ENCODE peak calls at places on chromosome 6, in nine cellular contexts. One of them, this sample, is unnamed.

GRCh38 chr6:129621252-129621651 is 88.7 kb downstream of the ARHGAP18 start:
- DNase-seq in GM18507: no peak
- DNase-seq in activated T-cell treated with anti-CD3 and anti-CD28 coated beads, Interleukin-2, amount 50 U/mL, for 4 hours: peak; percentile 18
- DNase-seq in ELR: peak; percentile 52
- DNase-seq in AG04449: no peak
- DNase-seq in ureter: no peak
- DNase-seq in NCI-H2081 treated with DMSO at 0.1 percent for 48 hours: no peak
- DNase-seq in activated effector memory CD4-positive, alpha-beta T cell treated with Interleukin-2 at 50 U/mL for 16 hours: peak; percentile 2
- DNase-seq in stimulated activated CD4-positive, alpha-beta T cell treated with anti-CD3 and anti-CD28 coated beads, Interleukin-15, amount 100 ng/mL, for 24 hours: peak; percentile 45
- DNase-seq in this sample: no peak

GRCh38 chr6:143743256-143744166 is 65.7 kb downstream of the PHACTR2 start:
- DNase-seq in GM18507: no peak
- DNase-seq in NCI-H2081 treated with DMSO at 0.1 percent for 48 hours: no peak
- DNase-seq in stimulated activated CD4-positive, alpha-beta T cell treated with anti-CD3 and anti-CD28 coated beads, Interleukin-15, amount 100 ng/mL, for 24 hours: no peak
- DNase-seq in ureter: no peak
- DNase-seq in activated T-cell treated with anti-CD3 and anti-CD28 coated beads, Interleukin-2, amount 50 U/mL, for 4 hours: no peak
- DNase-seq in AG04449: no peak
- DNase-seq in ELR: no peak
- DNase-seq in activated effector memory CD4-positive, alpha-beta T cell treated with Interleukin-2 at 50 U/mL for 16 hours: no peak
- DNase-seq in this sample: no peak

GRCh38 chr6:21953831-21954801 is 342.7 kb downstream of the PRL start:
- DNase-seq in ureter: no peak
- DNase-seq in ELR: peak; percentile 11
- DNase-seq in GM18507: no peak
- DNase-seq in AG04449: no peak
- DNase-seq in activated effector memory CD4-positive, alpha-beta T cell treated with Interleukin-2 at 50 U/mL for 16 hours: no peak
- DNase-seq in NCI-H2081 treated with DMSO at 0.1 percent for 48 hours: no peak
- DNase-seq in activated T-cell treated with anti-CD3 and anti-CD28 coated beads, Interleukin-2, amount 50 U/mL, for 4 hours: no peak
- DNase-seq in stimulated activated CD4-positive, alpha-beta T cell treated with anti-CD3 and anti-CD28 coated beads, Interleukin-15, amount 100 ng/mL, for 24 hours: no peak
- DNase-seq in this sample: no peak

GRCh38 chr6:107716688-107717089 is 107.4 kb downstream of the SCML4 start:
- DNase-seq in ureter: no peak
- DNase-seq in AG04449: no peak
- DNase-seq in GM18507: peak; percentile 30
- DNase-seq in activated effector memory CD4-positive, alpha-beta T cell treated with Interleukin-2 at 50 U/mL for 16 hours: peak; percentile 67
- DNase-seq in stimulated activated CD4-positive, alpha-beta T cell treated with anti-CD3 and anti-CD28 coated beads, Interleukin-15, amount 100 ng/mL, for 24 hours: peak; percentile 80
- DNase-seq in ELR: peak; percentile 68
- DNase-seq in activated T-cell treated with anti-CD3 and anti-CD28 coated beads, Interleukin-2, amount 50 U/mL, for 4 hours: peak; percentile 60
- DNase-seq in NCI-H2081 treated with DMSO at 0.1 percent for 48 hours: no peak
- DNase-seq in this sample: peak; percentile 77

GRCh38 chr6:24356310-24357035 is 1.4 kb downstream of the DCDC2 start:
- DNase-seq in GM18507: no peak
- DNase-seq in activated T-cell treated with anti-CD3 and anti-CD28 coated beads, Interleukin-2, amount 50 U/mL, for 4 hours: no peak
- DNase-seq in NCI-H2081 treated with DMSO at 0.1 percent for 48 hours: no peak
- DNase-seq in activated effector memory CD4-positive, alpha-beta T cell treated with Interleukin-2 at 50 U/mL for 16 hours: no peak
- DNase-seq in stimulated activated CD4-positive, alpha-beta T cell treated with anti-CD3 and anti-CD28 coated beads, Interleukin-15, amount 100 ng/mL, for 24 hours: no peak
- DNase-seq in ureter: no peak
- DNase-seq in AG04449: no peak
- DNase-seq in ELR: no peak
- DNase-seq in this sample: no peak

GRCh38 chr6:157631388-157631787 is 191.7 kb upstream of the SNX9 start:
- DNase-seq in ELR: no peak
- DNase-seq in stimulated activated CD4-positive, alpha-beta T cell treated with anti-CD3 and anti-CD28 coated beads, Interleukin-15, amount 100 ng/mL, for 24 hours: no peak
- DNase-seq in NCI-H2081 treated with DMSO at 0.1 percent for 48 hours: no peak
- DNase-seq in activated effector memory CD4-positive, alpha-beta T cell treated with Interleukin-2 at 50 U/mL for 16 hours: no peak
- DNase-seq in GM18507: no peak
- DNase-seq in AG04449: no peak
- DNase-seq in activated T-cell treated with anti-CD3 and anti-CD28 coated beads, Interleukin-2, amount 50 U/mL, for 4 hours: no peak
- DNase-seq in ureter: no peak
- DNase-seq in this sample: no peak

GRCh38 chr6:154690857-154691256 is 42.4 kb upstream of the SCAF8 start:
- DNase-seq in activated T-cell treated with anti-CD3 and anti-CD28 coated beads, Interleukin-2, amount 50 U/mL, for 4 hours: no peak
- DNase-seq in ELR: no peak
- DNase-seq in activated effector memory CD4-positive, alpha-beta T cell treated with Interleukin-2 at 50 U/mL for 16 hours: no peak
- DNase-seq in AG04449: no peak
- DNase-seq in NCI-H2081 treated with DMSO at 0.1 percent for 48 hours: no peak
- DNase-seq in ureter: no peak
- DNase-seq in GM18507: no peak
- DNase-seq in stimulated activated CD4-positive, alpha-beta T cell treated with anti-CD3 and anti-CD28 coated beads, Interleukin-15, amount 100 ng/mL, for 24 hours: no peak
- DNase-seq in this sample: no peak

GRCh38 chr6:70299456-70299855 is 3.4 kb downstream of the COL9A1 start:
- DNase-seq in activated T-cell treated with anti-CD3 and anti-CD28 coated beads, Interleukin-2, amount 50 U/mL, for 4 hours: no peak
- DNase-seq in activated effector memory CD4-positive, alpha-beta T cell treated with Interleukin-2 at 50 U/mL for 16 hours: no peak
- DNase-seq in ELR: peak; percentile 21
- DNase-seq in ureter: no peak
- DNase-seq in AG04449: no peak
- DNase-seq in GM18507: no peak
- DNase-seq in stimulated activated CD4-positive, alpha-beta T cell treated with anti-CD3 and anti-CD28 coated beads, Interleukin-15, amount 100 ng/mL, for 24 hours: no peak
- DNase-seq in NCI-H2081 treated with DMSO at 0.1 percent for 48 hours: no peak
- DNase-seq in this sample: no peak

GRCh38 chr6:71043902-71044301 is 87.0 kb upstream of the B3GAT2 start:
- DNase-seq in GM18507: no peak
- DNase-seq in activated effector memory CD4-positive, alpha-beta T cell treated with Interleukin-2 at 50 U/mL for 16 hours: no peak
- DNase-seq in activated T-cell treated with anti-CD3 and anti-CD28 coated beads, Interleukin-2, amount 50 U/mL, for 4 hours: no peak
- DNase-seq in ELR: peak; percentile 44
- DNase-seq in AG04449: no peak
- DNase-seq in stimulated activated CD4-positive, alpha-beta T cell treated with anti-CD3 and anti-CD28 coated beads, Interleukin-15, amount 100 ng/mL, for 24 hours: no peak
- DNase-seq in NCI-H2081 treated with DMSO at 0.1 percent for 48 hours: no peak
- DNase-seq in ureter: no peak
- DNase-seq in this sample: no peak

GRCh38 chr6:42315991-42316378 is 98.3 kb upstream of the MRPS10 start:
- DNase-seq in AG04449: peak; percentile 89
- DNase-seq in ELR: peak; percentile 99
- DNase-seq in GM18507: no peak
- DNase-seq in activated effector memory CD4-positive, alpha-beta T cell treated with Interleukin-2 at 50 U/mL for 16 hours: no peak
- DNase-seq in activated T-cell treated with anti-CD3 and anti-CD28 coated beads, Interleukin-2, amount 50 U/mL, for 4 hours: no peak
- DNase-seq in stimulated activated CD4-positive, alpha-beta T cell treated with anti-CD3 and anti-CD28 coated beads, Interleukin-15, amount 100 ng/mL, for 24 hours: peak; percentile 48
- DNase-seq in ureter: peak; percentile 69
- DNase-seq in NCI-H2081 treated with DMSO at 0.1 percent for 48 hours: no peak
- DNase-seq in this sample: no peak

GRCh38 chr6:41294463-41294862 is 8.0 kb upstream of the TREM1 start:
- DNase-seq in ureter: no peak
- DNase-seq in GM18507: no peak
- DNase-seq in ELR: no peak
- DNase-seq in activated T-cell treated with anti-CD3 and anti-CD28 coated beads, Interleukin-2, amount 50 U/mL, for 4 hours: no peak
- DNase-seq in activated effector memory CD4-positive, alpha-beta T cell treated with Interleukin-2 at 50 U/mL for 16 hours: no peak
- DNase-seq in AG04449: no peak
- DNase-seq in stimulated activated CD4-positive, alpha-beta T cell treated with anti-CD3 and anti-CD28 coated beads, Interleukin-15, amount 100 ng/mL, for 24 hours: peak; percentile 33
- DNase-seq in NCI-H2081 treated with DMSO at 0.1 percent for 48 hours: no peak
- DNase-seq in this sample: no peak

GRCh38 chr6:17032595-17033591 is 69.0 kb upstream of the STMND1 start:
- DNase-seq in ureter: peak; percentile 89
- DNase-seq in activated T-cell treated with anti-CD3 and anti-CD28 coated beads, Interleukin-2, amount 50 U/mL, for 4 hours: no peak
- DNase-seq in activated effector memory CD4-positive, alpha-beta T cell treated with Interleukin-2 at 50 U/mL for 16 hours: no peak
- DNase-seq in GM18507: no peak
- DNase-seq in stimulated activated CD4-positive, alpha-beta T cell treated with anti-CD3 and anti-CD28 coated beads, Interleukin-15, amount 100 ng/mL, for 24 hours: no peak
- DNase-seq in NCI-H2081 treated with DMSO at 0.1 percent for 48 hours: no peak
- DNase-seq in AG04449: peak; percentile 75
- DNase-seq in ELR: peak; percentile 97
- DNase-seq in this sample: no peak

GRCh38 chr6:128025478-128025877 is 124.6 kb upstream of the THEMIS start:
- DNase-seq in stimulated activated CD4-positive, alpha-beta T cell treated with anti-CD3 and anti-CD28 coated beads, Interleukin-15, amount 100 ng/mL, for 24 hours: no peak
- DNase-seq in GM18507: no peak
- DNase-seq in AG04449: no peak
- DNase-seq in ureter: no peak
- DNase-seq in ELR: no peak
- DNase-seq in activated effector memory CD4-positive, alpha-beta T cell treated with Interleukin-2 at 50 U/mL for 16 hours: no peak
- DNase-seq in activated T-cell treated with anti-CD3 and anti-CD28 coated beads, Interleukin-2, amount 50 U/mL, for 4 hours: no peak
- DNase-seq in NCI-H2081 treated with DMSO at 0.1 percent for 48 hours: no peak
- DNase-seq in this sample: no peak

GRCh38 chr6:1736346-1737105 is 126.8 kb downstream of the FOXC1 start:
- DNase-seq in stimulated activated CD4-positive, alpha-beta T cell treated with anti-CD3 and anti-CD28 coated beads, Interleukin-15, amount 100 ng/mL, for 24 hours: no peak
- DNase-seq in activated effector memory CD4-positive, alpha-beta T cell treated with Interleukin-2 at 50 U/mL for 16 hours: no peak
- DNase-seq in GM18507: no peak
- DNase-seq in NCI-H2081 treated with DMSO at 0.1 percent for 48 hours: no peak
- DNase-seq in AG04449: no peak
- DNase-seq in ureter: no peak
- DNase-seq in activated T-cell treated with anti-CD3 and anti-CD28 coated beads, Interleukin-2, amount 50 U/mL, for 4 hours: no peak
- DNase-seq in ELR: no peak
- DNase-seq in this sample: no peak

GRCh38 chr6:65170273-65170672 is 536.8 kb downstream of the EYS start:
- DNase-seq in ureter: no peak
- DNase-seq in activated T-cell treated with anti-CD3 and anti-CD28 coated beads, Interleukin-2, amount 50 U/mL, for 4 hours: no peak
- DNase-seq in NCI-H2081 treated with DMSO at 0.1 percent for 48 hours: no peak
- DNase-seq in activated effector memory CD4-positive, alpha-beta T cell treated with Interleukin-2 at 50 U/mL for 16 hours: no peak
- DNase-seq in stimulated activated CD4-positive, alpha-beta T cell treated with anti-CD3 and anti-CD28 coated beads, Interleukin-15, amount 100 ng/mL, for 24 hours: no peak
- DNase-seq in ELR: no peak
- DNase-seq in AG04449: no peak
- DNase-seq in GM18507: no peak
- DNase-seq in this sample: no peak

GRCh38 chr6:140138311-140138994 is 764.0 kb upstream of the CITED2 start:
- DNase-seq in ELR: no peak
- DNase-seq in activated effector memory CD4-positive, alpha-beta T cell treated with Interleukin-2 at 50 U/mL for 16 hours: no peak
- DNase-seq in GM18507: no peak
- DNase-seq in NCI-H2081 treated with DMSO at 0.1 percent for 48 hours: no peak
- DNase-seq in stimulated activated CD4-positive, alpha-beta T cell treated with anti-CD3 and anti-CD28 coated beads, Interleukin-15, amount 100 ng/mL, for 24 hours: no peak
- DNase-seq in AG04449: no peak
- DNase-seq in ureter: no peak
- DNase-seq in activated T-cell treated with anti-CD3 and anti-CD28 coated beads, Interleukin-2, amount 50 U/mL, for 4 hours: no peak
- DNase-seq in this sample: no peak

GRCh38 chr6:36232172-36232571 is 35.6 kb downstream of the BRPF3 start:
- DNase-seq in ELR: no peak
- DNase-seq in AG04449: no peak
- DNase-seq in NCI-H2081 treated with DMSO at 0.1 percent for 48 hours: no peak
- DNase-seq in stimulated activated CD4-positive, alpha-beta T cell treated with anti-CD3 and anti-CD28 coated beads, Interleukin-15, amount 100 ng/mL, for 24 hours: no peak
- DNase-seq in activated effector memory CD4-positive, alpha-beta T cell treated with Interleukin-2 at 50 U/mL for 16 hours: no peak
- DNase-seq in GM18507: no peak
- DNase-seq in activated T-cell treated with anti-CD3 and anti-CD28 coated beads, Interleukin-2, amount 50 U/mL, for 4 hours: no peak
- DNase-seq in ureter: no peak
- DNase-seq in this sample: no peak

GRCh38 chr6:12232339-12232738 is 57.8 kb upstream of the EDN1 start:
- DNase-seq in NCI-H2081 treated with DMSO at 0.1 percent for 48 hours: no peak
- DNase-seq in ureter: no peak
- DNase-seq in stimulated activated CD4-positive, alpha-beta T cell treated with anti-CD3 and anti-CD28 coated beads, Interleukin-15, amount 100 ng/mL, for 24 hours: no peak
- DNase-seq in ELR: peak; percentile 77
- DNase-seq in activated T-cell treated with anti-CD3 and anti-CD28 coated beads, Interleukin-2, amount 50 U/mL, for 4 hours: no peak
- DNase-seq in activated effector memory CD4-positive, alpha-beta T cell treated with Interleukin-2 at 50 U/mL for 16 hours: no peak
- DNase-seq in AG04449: peak; percentile 57
- DNase-seq in GM18507: no peak
- DNase-seq in this sample: no peak

GRCh38 chr6:127458190-127458589 is 999 bp downstream of the KIAA0408 start:
- DNase-seq in GM18507: no peak
- DNase-seq in ELR: no peak
- DNase-seq in ureter: no peak
- DNase-seq in NCI-H2081 treated with DMSO at 0.1 percent for 48 hours: no peak
- DNase-seq in stimulated activated CD4-positive, alpha-beta T cell treated with anti-CD3 and anti-CD28 coated beads, Interleukin-15, amount 100 ng/mL, for 24 hours: no peak
- DNase-seq in activated T-cell treated with anti-CD3 and anti-CD28 coated beads, Interleukin-2, amount 50 U/mL, for 4 hours: no peak
- DNase-seq in activated effector memory CD4-positive, alpha-beta T cell treated with Interleukin-2 at 50 U/mL for 16 hours: no peak
- DNase-seq in AG04449: no peak
- DNase-seq in this sample: no peak

GRCh38 chr6:112233864-112234263 is 20.5 kb downstream of the LAMA4 start:
- DNase-seq in AG04449: no peak
- DNase-seq in NCI-H2081 treated with DMSO at 0.1 percent for 48 hours: no peak
- DNase-seq in activated T-cell treated with anti-CD3 and anti-CD28 coated beads, Interleukin-2, amount 50 U/mL, for 4 hours: no peak
- DNase-seq in ureter: no peak
- DNase-seq in stimulated activated CD4-positive, alpha-beta T cell treated with anti-CD3 and anti-CD28 coated beads, Interleukin-15, amount 100 ng/mL, for 24 hours: no peak
- DNase-seq in GM18507: no peak
- DNase-seq in ELR: peak; percentile 62
- DNase-seq in activated effector memory CD4-positive, alpha-beta T cell treated with Interleukin-2 at 50 U/mL for 16 hours: no peak
- DNase-seq in this sample: no peak

GRCh38 chr6:43355862-43356590 is 13.4 kb downstream of the ZNF318 start:
- DNase-seq in ELR: peak; percentile 18
- DNase-seq in stimulated activated CD4-positive, alpha-beta T cell treated with anti-CD3 and anti-CD28 coated beads, Interleukin-15, amount 100 ng/mL, for 24 hours: no peak
- DNase-seq in activated effector memory CD4-positive, alpha-beta T cell treated with Interleukin-2 at 50 U/mL for 16 hours: no peak
- DNase-seq in ureter: no peak
- DNase-seq in AG04449: no peak
- DNase-seq in activated T-cell treated with anti-CD3 and anti-CD28 coated beads, Interleukin-2, amount 50 U/mL, for 4 hours: no peak
- DNase-seq in GM18507: no peak
- DNase-seq in NCI-H2081 treated with DMSO at 0.1 percent for 48 hours: no peak
- DNase-seq in this sample: no peak

GRCh38 chr6:85143686-85144085 is 306.2 kb upstream of the NT5E start:
- DNase-seq in activated T-cell treated with anti-CD3 and anti-CD28 coated beads, Interleukin-2, amount 50 U/mL, for 4 hours: no peak
- DNase-seq in ureter: no peak
- DNase-seq in AG04449: no peak
- DNase-seq in NCI-H2081 treated with DMSO at 0.1 percent for 48 hours: no peak
- DNase-seq in ELR: no peak
- DNase-seq in GM18507: no peak
- DNase-seq in stimulated activated CD4-positive, alpha-beta T cell treated with anti-CD3 and anti-CD28 coated beads, Interleukin-15, amount 100 ng/mL, for 24 hours: no peak
- DNase-seq in activated effector memory CD4-positive, alpha-beta T cell treated with Interleukin-2 at 50 U/mL for 16 hours: no peak
- DNase-seq in this sample: no peak

GRCh38 chr6:74534485-74535211 is 671.2 kb downstream of the COL12A1 start:
- DNase-seq in activated T-cell treated with anti-CD3 and anti-CD28 coated beads, Interleukin-2, amount 50 U/mL, for 4 hours: no peak
- DNase-seq in activated effector memory CD4-positive, alpha-beta T cell treated with Interleukin-2 at 50 U/mL for 16 hours: no peak
- DNase-seq in AG04449: peak; percentile 33
- DNase-seq in ureter: no peak
- DNase-seq in ELR: peak; percentile 12
- DNase-seq in NCI-H2081 treated with DMSO at 0.1 percent for 48 hours: no peak
- DNase-seq in stimulated activated CD4-positive, alpha-beta T cell treated with anti-CD3 and anti-CD28 coated beads, Interleukin-15, amount 100 ng/mL, for 24 hours: no peak
- DNase-seq in GM18507: no peak
- DNase-seq in this sample: no peak

GRCh38 chr6:155004576-155005345 is 9.6 kb downstream of the TIAM2 start:
- DNase-seq in stimulated activated CD4-positive, alpha-beta T cell treated with anti-CD3 and anti-CD28 coated beads, Interleukin-15, amount 100 ng/mL, for 24 hours: no peak
- DNase-seq in ELR: no peak
- DNase-seq in ureter: no peak
- DNase-seq in activated T-cell treated with anti-CD3 and anti-CD28 coated beads, Interleukin-2, amount 50 U/mL, for 4 hours: no peak
- DNase-seq in AG04449: no peak
- DNase-seq in GM18507: no peak
- DNase-seq in activated effector memory CD4-positive, alpha-beta T cell treated with Interleukin-2 at 50 U/mL for 16 hours: no peak
- DNase-seq in NCI-H2081 treated with DMSO at 0.1 percent for 48 hours: no peak
- DNase-seq in this sample: no peak